ENCODE peak calls at places on chromosomes 1 and 21, in six cellular contexts. I is stimulated activated CD4-positive, alpha-beta T cell treated with anti-CD3 and anti-CD28 coated beads, Interleukin-1b, Interleukin-23, amount 100 ng/mL, for 24 hours; P is left ventricle myocardium inferior; H is CD4-positive, CD25-positive, alpha-beta regulatory T cell; U is NCI-H2171; B is GM03348. C is an unnamed sample.

GRCh38 chr1:40317394-40318074 is 448 bp upstream of the COL9A2 start:
- DNase-seq in I (no peak), P (no peak), H (no peak), U (no peak), B (no peak), C (no peak)

GRCh38 chr1:47424336-47424982 is 8.4 kb downstream of the FOXE3 start:
- DNase-seq in I (no peak), P (no peak), H (no peak), U (peak), B (peak), C (no peak)

GRCh38 chr1:17874665-17875064 is 119.5 kb downstream of the ACTL8 start:
- DNase-seq in I (no peak), P (no peak), H (no peak), U (no peak), B (peak), C (no peak)

GRCh38 chr21:22710725-22711124 is 1712.5 kb downstream of the NCAM2 start:
- DNase-seq in I (no peak), P (no peak), H (no peak), U (no peak), B (no peak), C (no peak)

GRCh38 chr1:246753670-246754535 is 29.7 kb downstream of the SCCPDH start:
- DNase-seq in I (peak), P (peak), H (peak), U (peak), B (peak), C (peak)

GRCh38 chr1:214271174-214271858 is 9.6 kb upstream of the SMYD2 start:
- DNase-seq in I (no peak), P (no peak), H (no peak), U (no peak), B (no peak), C (no peak)

GRCh38 chr1:87592156-87592555 is 263.5 kb downstream of the LMO4 start:
- DNase-seq in I (no peak), P (no peak), H (no peak), U (no peak), B (no peak), C (no peak)

GRCh38 chr1:18927082-18927653 is 24.8 kb upstream of the ALDH4A1 start:
- DNase-seq in I (no peak), P (no peak), H (peak), U (no peak), B (no peak), C (no peak)

GRCh38 chr1:208159542-208160258 is 84.5 kb downstream of the PLXNA2 start:
- DNase-seq in I (no peak), P (no peak), H (no peak), U (peak), B (peak), C (no peak)

GRCh38 chr1:150164769-150165168 is 15.1 kb downstream of the PLEKHO1 start:
- DNase-seq in I (no peak), P (no peak), H (no peak), U (no peak), B (no peak), C (no peak)

GRCh38 chr1:169102567-169102966 is 3.9 kb upstream of the ATP1B1 start:
- DNase-seq in I (no peak), P (no peak), H (no peak), U (no peak), B (peak), C (no peak)

GRCh38 chr21:46063734-46064680 is 33.9 kb upstream of the COL6A2 start:
- DNase-seq in I (no peak), P (no peak), H (no peak), U (no peak), B (peak), C (no peak)

GRCh38 chr1:231934797-231935196 is 308.2 kb downstream of the DISC1 start:
- DNase-seq in I (no peak), P (no peak), H (no peak), U (peak), B (no peak), C (no peak)

GRCh38 chr1:110454328-110454727 is 3.4 kb downstream of the PROK1 start:
- DNase-seq in I (no peak), P (no peak), H (no peak), U (no peak), B (no peak), C (no peak)

GRCh38 chr1:172833956-172834355 is 175.1 kb downstream of the FASLG start:
- DNase-seq in I (no peak), P (no peak), H (peak), U (no peak), B (no peak), C (no peak)

C was measured in naive thymus-derived CD4-positive, alpha-beta T cell.